ENCODE peak calls at places on chromosome X, in nine cellular contexts. M is neural crest cell, A is glutamatergic neuron, B is Karpas-422, S is WTC11, P is hippocampal formation, H is AG08396, O is fibroblast of the conjunctiva, Z is AG08395. Q is an unnamed sample.

GRCh38 chrX:123581586-123581985 is 151.3 kb downstream of the THOC2 start:
- DNase-seq in M (no peak), A (no peak), B (peak; percentile 52), S (no peak), P (no peak), H (no peak), O (no peak), Z (no peak), Q (no peak)

GRCh38 chrX:141736656-141737055 is 38.1 kb upstream of the SPANXD start:
- DNase-seq in M (no peak), A (no peak), B (no peak), S (no peak), P (no peak), H (no peak), O (no peak), Z (no peak), Q (no peak)

GRCh38 chrX:44400588-44400987 is 57.1 kb upstream of the EFHC2 start:
- DNase-seq in M (no peak), A (no peak), B (no peak), S (no peak), P (no peak), H (peak; percentile 33), O (peak; percentile 65), Z (peak; percentile 53), Q (no peak)

GRCh38 chrX:135463937-135464336 is 42.2 kb downstream of the SMIM10L2A start:
- DNase-seq in M (no peak), A (no peak), B (peak; percentile 72), S (no peak), P (no peak), H (no peak), O (no peak), Z (no peak), Q (no peak)

GRCh38 chrX:66384722-66385121 is 220.7 kb downstream of the HEPH start:
- DNase-seq in M (no peak), A (no peak), B (no peak), S (no peak), P (no peak), H (no peak), O (no peak), Z (no peak), Q (no peak)

GRCh38 chrX:153735274-153735673 is 10.6 kb downstream of the ABCD1 start:
- DNase-seq in M (no peak), A (no peak), B (peak; percentile 87), S (no peak), P (no peak), H (no peak), O (no peak), Z (no peak), Q (no peak)

GRCh38 chrX:38669425-38669824 is 108.1 kb downstream of the TSPAN7 start:
- DNase-seq in M (no peak), A (no peak), B (no peak), S (no peak), P (no peak), H (no peak), O (no peak), Z (no peak), Q (no peak)

GRCh38 chrX:135520022-135520552 is 373 bp upstream of the INTS6L start:
- DNase-seq in M (no peak), A (no peak), B (no peak), S (no peak), P (no peak), H (peak; percentile 21), O (peak; percentile 12), Z (peak; percentile 24), Q (no peak)

GRCh38 chrX:130176354-130176776 is 4.6 kb downstream of the RAB33A start:
- DNase-seq in M (no peak), A (no peak), B (peak; percentile 60), S (no peak), P (no peak), H (no peak), O (no peak), Z (no peak), Q (no peak)

GRCh38 chrX:153739754-153740486 is 15.3 kb downstream of the ABCD1 start:
- DNase-seq in M (no peak), A (no peak), B (no peak), S (no peak), P (no peak), H (no peak), O (no peak), Z (no peak), Q (no peak)

GRCh38 chrX:9687899-9688298 is 77.7 kb downstream of the GPR143 start:
- DNase-seq in M (no peak), A (no peak), B (no peak), S (no peak), P (no peak), H (no peak), O (no peak), Z (no peak), Q (no peak)

GRCh38 chrX:132407704-132408103 is 81.1 kb downstream of the MBNL3 start:
- DNase-seq in M (no peak), A (no peak), B (no peak), S (no peak), P (no peak), H (no peak), O (no peak), Z (no peak), Q (no peak)

GRCh38 chrX:12709047-12709446 is 82.2 kb upstream of the PRPS2 start:
- DNase-seq in M (peak; percentile 12), A (no peak), B (no peak), S (peak; percentile 72), P (no peak), H (no peak), O (no peak), Z (no peak), Q (no peak)

GRCh38 chrX:31199770-31200114 is 127.9 kb upstream of the FTHL17 start:
- DNase-seq in M (no peak), A (no peak), B (no peak), S (no peak), P (no peak), H (no peak), O (no peak), Z (no peak), Q (no peak)

GRCh38 chrX:150044556-150044955 is 106.3 kb upstream of the EOLA2 start:
- DNase-seq in M (no peak), A (no peak), B (no peak), S (no peak), P (no peak), H (no peak), O (no peak), Z (no peak), Q (no peak)

GRCh38 chrX:1205681-1206611 is 6.5 kb downstream of the CRLF2 start:
- DNase-seq in M (peak; percentile 43), A (no peak), B (peak; percentile 87), S (no peak), P (no peak), H (peak; percentile 25), O (peak; percentile 75), Z (peak; percentile 5), Q (peak; percentile 6)

GRCh38 chrX:319579-320125 is 1.1 kb upstream of the GTPBP6 start:
- DNase-seq in M (no peak), A (peak; percentile 38), B (no peak), S (peak; percentile 14), P (no peak), H (no peak), O (no peak), Z (no peak), Q (no peak)

GRCh38 chrX:130299279-130300009 is 30.7 kb upstream of the ZNF280C start:
- DNase-seq in M (no peak), A (no peak), B (no peak), S (no peak), P (no peak), H (no peak), O (no peak), Z (no peak), Q (no peak)

GRCh38 chrX:72568406-72569092 is 4.1 kb downstream of the HDAC8 start:
- DNase-seq in M (no peak), A (no peak), B (no peak), S (no peak), P (no peak), H (no peak), O (peak; percentile 42), Z (no peak), Q (no peak)

GRCh38 chrX:154592505-154592904 is 7.6 kb downstream of the CTAG1A start:
- DNase-seq in M (no peak), A (no peak), B (peak; percentile 22), S (no peak), P (no peak), H (no peak), O (no peak), Z (no peak), Q (no peak)

GRCh38 chrX:110281377-110281776 is 36.5 kb downstream of the AMMECR1 start:
- DNase-seq in M (no peak), A (no peak), B (no peak), S (no peak), P (no peak), H (no peak), O (no peak), Z (no peak), Q (no peak)

GRCh38 chrX:143306991-143307965 is 210.0 kb downstream of the SPANXN3 start:
- DNase-seq in M (no peak), A (no peak), B (no peak), S (no peak), P (no peak), H (no peak), O (no peak), Z (no peak), Q (no peak)

GRCh38 chrX:80812176-80812575 is 2.5 kb upstream of the BRWD3 start:
- DNase-seq in M (no peak), A (peak; percentile 14), B (peak; percentile 68), S (peak; percentile 40), P (no peak), H (peak; percentile 11), O (peak; percentile 3), Z (peak; percentile 29), Q (no peak)

GRCh38 chrX:130174051-130174704 is 2.4 kb downstream of the RAB33A start:
- DNase-seq in M (no peak), A (no peak), B (no peak), S (no peak), P (no peak), H (peak; percentile 73), O (no peak), Z (peak; percentile 82), Q (no peak)

GRCh38 chrX:109578916-109579315 is 42.3 kb downstream of the NXT2 start:
- DNase-seq in M (no peak), A (no peak), B (no peak), S (no peak), P (no peak), H (no peak), O (no peak), Z (no peak), Q (no peak)

GRCh38 chrX:150736478-150736877 is 43.3 kb downstream of the MTMR1 start:
- DNase-seq in M (no peak), A (no peak), B (no peak), S (no peak), P (no peak), H (no peak), O (no peak), Z (no peak), Q (no peak)

GRCh38 chrX:386239-386767 is 404 bp downstream of the PPP2R3B start:
- DNase-seq in M (no peak), A (peak; percentile 28), B (peak; percentile 78), S (no peak), P (no peak), H (no peak), O (no peak), Z (no peak), Q (no peak)

GRCh38 chrX:74593593-74593992 is 20.8 kb downstream of the RLIM start:
- DNase-seq in M (no peak), A (no peak), B (peak; percentile 19), S (no peak), P (no peak), H (no peak), O (no peak), Z (no peak), Q (no peak)

GRCh38 chrX:22577181-22577580 is 304.5 kb downstream of the CBLL2 start:
- DNase-seq in M (no peak), A (no peak), B (no peak), S (no peak), P (no peak), H (peak; percentile 7), O (peak; percentile 16), Z (peak; percentile 2), Q (no peak)

GRCh38 chrX:18542897-18543296 is 117.5 kb downstream of the CDKL5 start:
- DNase-seq in M (no peak), A (no peak), B (no peak), S (no peak), P (no peak), H (no peak), O (no peak), Z (no peak), Q (no peak)

GRCh38 chrX:39896951-39897740 is 200.6 kb downstream of the BCOR start:
- DNase-seq in M (no peak), A (no peak), B (no peak), S (peak; percentile 49), P (no peak), H (peak; percentile 75), O (no peak), Z (peak; percentile 72), Q (no peak)